ENCODE peak calls at places on chromosomes 3 and 15, in seven cellular contexts. V is testis, G is hippocampal formation, T is H7, U is HuH-7, X is MCF 10A, A is GM12891. Q is an unnamed sample.

GRCh38 chr3:129701161-129701560 is 94.7 kb upstream of the PLXND1 start:
- DNase-seq in V (no peak), G (no peak), T (no peak), U (no peak), X (no peak), A (no peak), Q (no peak)

GRCh38 chr3:72657666-72658065 is 190.6 kb downstream of the SHQ1 start:
- DNase-seq in V (no peak), G (no peak), T (peak), U (no peak), X (peak), A (no peak), Q (no peak)

GRCh38 chr3:58198362-58198761 is 12.4 kb downstream of the DNASE1L3 start:
- DNase-seq in V (no peak), G (no peak), T (no peak), U (no peak), X (no peak), A (no peak), Q (no peak)

GRCh38 chr15:80780416-80781221 is 1.4 kb downstream of the CEMIP start:
- DNase-seq in V (peak), G (no peak), T (peak), U (peak), X (peak), A (no peak), Q (no peak)

GRCh38 chr15:73345658-73346057 is 23.1 kb downstream of the HCN4 start:
- DNase-seq in V (no peak), G (no peak), T (no peak), U (no peak), X (no peak), A (no peak), Q (no peak)

GRCh38 chr3:63333815-63334214 is 55.7 kb downstream of the SYNPR start:
- DNase-seq in V (no peak), G (no peak), T (no peak), U (no peak), X (peak), A (no peak), Q (no peak)

GRCh38 chr3:10434144-10434937 is 71.0 kb downstream of the ATP2B2 start:
- DNase-seq in V (no peak), G (no peak), T (no peak), U (no peak), X (no peak), A (no peak), Q (no peak)

GRCh38 chr3:17753271-17753992 is 11.0 kb upstream of the TBC1D5 start:
- DNase-seq in V (no peak), G (no peak), T (no peak), U (no peak), X (no peak), A (no peak), Q (no peak)

GRCh38 chr3:182979103-182979697 is 1.1 kb downstream of the DCUN1D1 start:
- DNase-seq in V (no peak), G (no peak), T (no peak), U (no peak), X (no peak), A (no peak), Q (no peak)

GRCh38 chr3:24100694-24101402 is 155.8 kb downstream of the NR1D2 start:
- DNase-seq in V (no peak), G (no peak), T (no peak), U (peak), X (no peak), A (no peak), Q (no peak)

GRCh38 chr3:151085227-151085888 is at the start of gene MED12L:
- DNase-seq in V (peak), G (peak), T (peak), U (peak), X (peak), A (peak), Q (peak)

GRCh38 chr15:29126821-29127461 is 142.7 kb downstream of the NSMCE3 start:
- DNase-seq in V (no peak), G (no peak), T (peak), U (no peak), X (no peak), A (no peak), Q (no peak)

GRCh38 chr15:67382723-67383122 is 128.1 kb downstream of the IQCH start:
- DNase-seq in V (no peak), G (no peak), T (no peak), U (no peak), X (no peak), A (no peak), Q (no peak)

GRCh38 chr3:148902173-148902791 is 37.2 kb downstream of the CPA3 start:
- DNase-seq in V (no peak), G (no peak), T (no peak), U (no peak), X (peak), A (no peak), Q (peak)

GRCh38 chr3:57805674-57806073 is 49.6 kb downstream of the SLMAP start:
- DNase-seq in V (no peak), G (no peak), T (peak), U (no peak), X (peak), A (no peak), Q (no peak)

GRCh38 chr15:87704276-87704675 is 552.3 kb downstream of the NTRK3 start:
- DNase-seq in V (no peak), G (no peak), T (no peak), U (no peak), X (no peak), A (no peak), Q (no peak)

GRCh38 chr3:58392191-58392590 is 41.4 kb downstream of the PDHB start:
- DNase-seq in V (no peak), G (no peak), T (no peak), U (no peak), X (no peak), A (no peak), Q (no peak)

GRCh38 chr3:41653575-41654239 is 308.2 kb downstream of the ULK4 start:
- DNase-seq in V (no peak), G (no peak), T (no peak), U (no peak), X (peak), A (no peak), Q (no peak)

GRCh38 chr15:58515807-58516206 is 84.0 kb downstream of the LIPC start:
- DNase-seq in V (no peak), G (no peak), T (no peak), U (no peak), X (no peak), A (no peak), Q (no peak)

GRCh38 chr15:79606831-79607355 is 174.8 kb downstream of the MINAR1 start:
- DNase-seq in V (no peak), G (no peak), T (no peak), U (no peak), X (no peak), A (no peak), Q (no peak)

GRCh38 chr15:80958818-80959495 is 30.7 kb downstream of the MESD start:
- DNase-seq in V (no peak), G (no peak), T (no peak), U (no peak), X (no peak), A (no peak), Q (no peak)

GRCh38 chr3:43062556-43063040 is 43.3 kb downstream of the POMGNT2 start:
- DNase-seq in V (no peak), G (no peak), T (no peak), U (no peak), X (peak), A (no peak), Q (no peak)

GRCh38 chr3:142053835-142054234 is 95.5 kb downstream of the TFDP2 start:
- DNase-seq in V (no peak), G (no peak), T (no peak), U (no peak), X (no peak), A (no peak), Q (no peak)

GRCh38 chr3:162492446-162493081 is 996.0 kb downstream of the OTOL1 start:
- DNase-seq in V (no peak), G (no peak), T (no peak), U (no peak), X (peak), A (no peak), Q (no peak)

GRCh38 chr3:45002680-45003079 is 23.4 kb upstream of the CLEC3B start:
- DNase-seq in V (no peak), G (no peak), T (no peak), U (no peak), X (no peak), A (no peak), Q (no peak)

GRCh38 chr15:98403569-98403968 is 244.8 kb upstream of the IGF1R start:
- DNase-seq in V (no peak), G (no peak), T (no peak), U (no peak), X (no peak), A (no peak), Q (no peak)

GRCh38 chr3:128237348-128238099 is 84.2 kb downstream of the EEFSEC start:
- DNase-seq in V (no peak), G (no peak), T (no peak), U (no peak), X (no peak), A (no peak), Q (no peak)

GRCh38 chr3:118955914-118956556 is 78.6 kb downstream of the IGSF11 start:
- DNase-seq in V (no peak), G (no peak), T (no peak), U (no peak), X (no peak), A (no peak), Q (no peak)

GRCh38 chr3:27043328-27043956 is 325.7 kb downstream of the NEK10 start:
- DNase-seq in V (no peak), G (no peak), T (no peak), U (no peak), X (no peak), A (no peak), Q (no peak)